ENCODE peak calls at places on chromosome 6, in six cellular contexts. O, C, P, X, Y and D are unnamed samples.

GRCh38 chr6:169520104-169520503 is 181.7 kb downstream of the WDR27 start:
- ATAC-seq in O (no peak), C (peak), P (no peak), X (no peak), Y (no peak), D (no peak)

GRCh38 chr6:72739368-72739779 is 117.5 kb downstream of the KCNQ5 start:
- ATAC-seq in O (no peak), C (no peak), P (peak), X (no peak), Y (no peak), D (no peak)

GRCh38 chr6:136552054-136552453 is 1.8 kb upstream of the MAP7 start:
- ATAC-seq in O (no peak), C (no peak), P (no peak), X (no peak), Y (no peak), D (no peak)

GRCh38 chr6:111709615-111710398 is 104.1 kb upstream of the TRAF3IP2 start:
- ATAC-seq in O (peak), C (peak), P (peak), X (peak), Y (peak), D (peak)

GRCh38 chr6:41488392-41489129 is 57.6 kb upstream of the FOXP4 start:
- ATAC-seq in O (no peak), C (peak), P (peak), X (peak), Y (peak), D (peak)

GRCh38 chr6:165649152-165649551 is 13.9 kb downstream of the PDE10A start:
- ATAC-seq in O (no peak), C (no peak), P (no peak), X (no peak), Y (no peak), D (no peak)

GRCh38 chr6:90463359-90463758 is 123.5 kb downstream of the MAP3K7 start:
- ATAC-seq in O (no peak), C (no peak), P (no peak), X (no peak), Y (no peak), D (no peak)

GRCh38 chr6:136739071-136739470 is 53.2 kb downstream of the MAP3K5 start:
- ATAC-seq in O (no peak), C (no peak), P (no peak), X (no peak), Y (no peak), D (no peak)

GRCh38 chr6:37334047-37334446 is 19.7 kb upstream of the RNF8 start:
- ATAC-seq in O (no peak), C (no peak), P (no peak), X (no peak), Y (no peak), D (no peak)

GRCh38 chr6:111837007-111837406 is 36.2 kb downstream of the FYN start:
- ATAC-seq in O (no peak), C (no peak), P (no peak), X (no peak), Y (no peak), D (no peak)

GRCh38 chr6:109347779-109348178 is 34.5 kb downstream of the CD164 start:
- ATAC-seq in O (no peak), C (no peak), P (no peak), X (no peak), Y (no peak), D (no peak)

GRCh38 chr6:109420751-109421150 is 19.7 kb downstream of the PPIL6 start:
- ATAC-seq in O (no peak), C (no peak), P (no peak), X (peak), Y (no peak), D (no peak)

GRCh38 chr6:136471372-136471771 is 78.8 kb downstream of the MAP7 start:
- ATAC-seq in O (no peak), C (no peak), P (no peak), X (no peak), Y (peak), D (no peak)

GRCh38 chr6:20417819-20418218 is 16.1 kb downstream of the E2F3 start:
- ATAC-seq in O (no peak), C (no peak), P (peak), X (peak), Y (peak), D (no peak)

GRCh38 chr6:159777240-159777904 is 12.0 kb downstream of the TCP1 start:
- ATAC-seq in O (peak), C (no peak), P (peak), X (peak), Y (peak), D (no peak)

GRCh38 chr6:94251878-94252277 is 832.5 kb upstream of the EPHA7 start:
- ATAC-seq in O (no peak), C (no peak), P (peak), X (no peak), Y (no peak), D (no peak)

GRCh38 chr6:115544765-115545409 is 515.8 kb downstream of the FRK start:
- ATAC-seq in O (no peak), C (peak), P (no peak), X (peak), Y (peak), D (no peak)

GRCh38 chr6:42963855-42964605 is 3.5 kb downstream of the GNMT start:
- ATAC-seq in O (peak), C (no peak), P (peak), X (peak), Y (peak), D (no peak)

GRCh38 chr6:11432713-11433450 is 104.7 kb upstream of the TMEM170B start:
- ATAC-seq in O (no peak), C (peak), P (peak), X (peak), Y (no peak), D (peak)

GRCh38 chr6:75501756-75502155 is 8.2 kb upstream of the FILIP1 start:
- ATAC-seq in O (no peak), C (no peak), P (no peak), X (no peak), Y (no peak), D (no peak)

GRCh38 chr6:96659084-96659845 is 96.3 kb downstream of the FHL5 start:
- ATAC-seq in O (no peak), C (no peak), P (peak), X (no peak), Y (no peak), D (no peak)

GRCh38 chr6:159053781-159054398 is 9.1 kb upstream of the TAGAP start:
- ATAC-seq in O (no peak), C (peak), P (no peak), X (no peak), Y (no peak), D (peak)

GRCh38 chr6:169577236-169577635 is 124.6 kb downstream of the WDR27 start:
- ATAC-seq in O (no peak), C (peak), P (no peak), X (no peak), Y (no peak), D (no peak)

GRCh38 chr6:127990081-127990480 is 89.2 kb upstream of the THEMIS start:
- ATAC-seq in O (no peak), C (no peak), P (no peak), X (no peak), Y (no peak), D (no peak)

GRCh38 chr6:41859356-41859755 is 35.8 kb downstream of the USP49 start:
- ATAC-seq in O (no peak), C (no peak), P (no peak), X (no peak), Y (no peak), D (no peak)

GRCh38 chr6:118080547-118080946 is 173.5 kb downstream of the SLC35F1 start:
- ATAC-seq in O (peak), C (no peak), P (no peak), X (no peak), Y (peak), D (no peak)

GRCh38 chr6:150573041-150573681 is 26.5 kb upstream of the PLEKHG1 start:
- ATAC-seq in O (no peak), C (no peak), P (no peak), X (no peak), Y (peak), D (peak)

GRCh38 chr6:14658030-14658429 is 540.5 kb downstream of the CD83 start:
- ATAC-seq in O (no peak), C (no peak), P (no peak), X (no peak), Y (no peak), D (no peak)

GRCh38 chr6:14656676-14657075 is 539.1 kb downstream of the CD83 start:
- ATAC-seq in O (no peak), C (no peak), P (no peak), X (no peak), Y (no peak), D (no peak)

GRCh38 chr6:14661188-14661587 is 543.6 kb downstream of the CD83 start:
- ATAC-seq in O (no peak), C (no peak), P (peak), X (no peak), Y (no peak), D (no peak)

GRCh38 chr6:14660767-14661166 is 543.2 kb downstream of the CD83 start:
- ATAC-seq in O (no peak), C (no peak), P (peak), X (no peak), Y (no peak), D (no peak)

DNA sequence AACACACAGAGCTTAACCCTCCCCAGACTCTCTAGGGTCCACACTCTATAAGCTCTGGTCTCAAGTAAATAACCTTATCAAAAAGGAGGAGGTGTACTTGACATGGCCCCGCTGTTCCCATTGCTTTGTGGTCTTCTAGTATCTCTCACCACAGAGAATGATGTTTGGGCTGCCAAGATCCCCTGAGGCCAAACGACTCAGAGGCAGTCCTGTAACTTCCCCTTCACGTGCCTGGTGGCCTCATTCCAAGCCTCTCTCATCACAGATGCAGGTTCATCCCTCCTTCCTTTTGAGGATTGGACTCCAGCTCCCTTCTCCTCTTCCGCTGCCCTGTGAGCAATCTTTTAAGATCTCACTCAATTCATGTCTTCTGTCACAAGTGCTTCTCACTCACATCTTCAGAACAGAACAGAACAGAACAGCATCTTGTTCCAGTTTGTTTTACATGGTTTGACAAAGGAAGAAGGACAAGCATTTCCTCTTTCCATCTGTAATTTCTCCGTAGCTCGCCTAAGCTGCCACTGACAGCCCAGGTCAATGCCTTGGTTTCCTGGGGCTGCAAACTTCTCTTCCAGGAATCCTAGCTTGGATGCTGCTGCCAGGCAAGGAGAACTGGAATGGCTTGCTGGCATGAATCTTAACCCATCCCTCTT is 541.5 kb downstream of the CD83 start:
- ATAC-seq in O (no peak), C (no peak), P (no peak), X (no peak), Y (no peak), D (no peak)
- TF ChIP-seq POLR2AphosphoS5 in O (no peak), C (no peak), P (no peak), X (no peak), Y (no peak), D (no peak)

DNA sequence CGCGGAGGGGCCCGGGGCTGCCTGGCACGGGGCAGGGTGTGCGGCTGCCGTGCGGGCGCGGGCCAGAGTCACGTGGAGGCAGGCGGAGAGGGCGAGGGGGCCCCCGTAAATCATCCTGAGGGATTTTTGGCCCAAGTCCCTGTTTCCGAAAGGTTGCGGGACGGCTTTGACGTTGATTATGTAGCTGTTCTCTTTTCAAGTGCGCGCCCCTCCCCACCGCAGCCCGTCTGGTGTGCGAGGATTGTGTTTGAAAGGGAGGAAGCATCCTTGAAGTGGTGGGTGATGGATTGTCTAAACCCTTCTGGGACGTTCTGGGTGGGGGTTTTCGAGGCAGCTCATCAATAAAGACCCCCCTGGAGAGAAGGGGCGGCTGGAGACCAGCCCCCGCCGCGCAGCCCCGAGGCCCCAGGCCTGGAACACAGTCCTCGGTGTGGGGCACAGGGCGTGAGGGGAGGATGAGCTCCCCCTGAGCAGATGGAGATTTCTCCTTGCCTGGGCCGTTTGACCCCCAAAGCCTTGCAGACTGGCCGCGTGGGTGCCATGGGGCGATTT is 7.0 kb upstream of the FOXF2 start:
- ATAC-seq in O (no peak), C (no peak), P (no peak), X (peak), Y (peak), D (peak)
- TF ChIP-seq POLR2AphosphoS5 in O (no peak), C (no peak), P (no peak), X (no peak), Y (no peak), D (peak)

GRCh38 chr6:167745660-167746376 is 80.9 kb upstream of the AFDN start:
- ATAC-seq in O (no peak), C (peak), P (no peak), X (no peak), Y (no peak), D (peak)

GRCh38 chr6:167748046-167748445 is 78.7 kb upstream of the AFDN start:
- ATAC-seq in O (no peak), C (no peak), P (no peak), X (no peak), Y (no peak), D (no peak)

GRCh38 chr6:167747645-167748044 is 79.1 kb upstream of the AFDN start:
- ATAC-seq in O (no peak), C (no peak), P (no peak), X (no peak), Y (no peak), D (no peak)

GRCh38 chr6:167747152-167747427 is 79.6 kb upstream of the AFDN start:
- ATAC-seq in O (no peak), C (no peak), P (no peak), X (no peak), Y (no peak), D (no peak)

DNA sequence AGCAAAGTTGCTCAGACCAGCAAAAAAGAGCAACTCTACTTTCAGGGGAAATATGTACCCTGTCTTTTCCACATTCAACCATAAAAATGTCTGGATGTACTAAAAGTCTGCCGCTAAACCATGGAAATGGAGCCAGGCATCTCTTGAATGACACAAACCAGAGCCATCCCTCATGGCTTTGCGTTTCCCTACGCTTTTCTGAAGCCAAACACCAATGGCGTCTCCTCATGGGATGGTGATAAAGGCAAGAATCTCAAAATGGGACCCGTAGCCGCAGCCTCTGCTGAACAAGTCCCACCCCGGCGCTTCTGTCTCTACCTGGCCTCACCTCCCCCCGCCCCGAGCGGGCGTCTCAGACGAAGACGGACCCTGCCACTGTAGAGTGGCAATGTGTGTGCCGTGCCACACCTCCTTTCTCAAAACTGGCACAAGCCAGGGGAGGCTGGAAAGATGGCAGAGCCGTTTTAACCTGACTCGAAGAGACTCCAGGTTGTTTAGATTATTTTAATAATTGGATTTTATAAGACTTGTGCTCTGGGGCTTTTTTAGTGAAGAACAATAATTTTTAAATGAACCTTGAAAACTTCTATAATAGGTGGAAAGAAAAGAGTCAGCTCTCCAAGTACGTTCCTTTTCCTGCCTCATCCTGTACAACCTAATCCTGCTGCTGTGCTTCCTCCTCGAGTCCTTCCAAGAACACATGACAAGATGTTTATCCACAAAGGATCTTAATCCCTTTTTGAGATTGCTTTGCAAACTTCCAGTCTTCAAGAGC is 80.1 kb upstream of the AFDN start:
- ATAC-seq in O (no peak), C (no peak), P (no peak), X (no peak), Y (no peak), D (no peak)
- TF ChIP-seq POLR2AphosphoS5 in O (no peak), C (no peak), P (no peak), X (no peak), Y (no peak), D (no peak)

DNA sequence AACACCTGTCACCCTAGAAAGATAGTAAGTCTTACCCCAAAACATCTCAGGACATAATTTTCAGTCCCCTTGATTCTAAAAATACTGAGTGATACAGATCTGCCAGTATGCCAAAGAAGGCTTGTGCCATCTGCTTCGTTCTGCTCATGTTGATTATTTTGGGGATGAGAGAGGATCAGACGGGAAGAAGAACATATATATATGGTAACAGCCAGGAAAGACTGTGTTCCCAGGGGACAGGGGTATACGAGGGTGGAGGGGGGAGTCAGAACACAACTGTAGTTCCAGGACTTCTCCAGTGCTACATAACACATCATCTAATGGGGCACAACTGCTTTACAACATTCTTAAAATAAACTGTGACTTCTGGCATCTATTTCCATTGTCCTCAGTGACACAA is 55.7 kb downstream of the PLAGL1 start:
- ATAC-seq in O (no peak), C (no peak), P (no peak), X (no peak), Y (no peak), D (no peak)
- TF ChIP-seq POLR2AphosphoS5 in O (no peak), C (no peak), P (no peak), X (no peak), Y (no peak), D (no peak)

GRCh38 chr6:27119761-27120160 is 127.7 kb upstream of the PRSS16 start:
- ATAC-seq in O (no peak), C (no peak), P (no peak), X (no peak), Y (no peak), D (no peak)
- TF ChIP-seq POLR2AphosphoS5 in O (no peak), C (no peak), P (no peak), X (no peak), Y (no peak), D (no peak)

GRCh38 chr6:119495230-119495683 is 145.7 kb upstream of the MAN1A1 start:
- ATAC-seq in O (no peak), C (no peak), P (no peak), X (no peak), Y (no peak), D (no peak)
- TF ChIP-seq POLR2AphosphoS5 in O (no peak), C (no peak), P (no peak), X (no peak), Y (no peak), D (no peak)

GRCh38 chr6:142947702-142948480 is 2.9 kb upstream of the HIVEP2 start:
- ATAC-seq in O (no peak), C (no peak), P (peak), X (no peak), Y (no peak), D (no peak)

GRCh38 chr6:142945446-142946180 is 637 bp upstream of the HIVEP2 start:
- ATAC-seq in O (peak), C (peak), P (peak), X (peak), Y (peak), D (peak)

GRCh38 chr6:142945071-142945445 is at the start of gene HIVEP2:
- ATAC-seq in O (peak), C (peak), P (peak), X (peak), Y (peak), D (peak)

GRCh38 chr6:142946924-142947701 is 2.1 kb upstream of the HIVEP2 start:
- ATAC-seq in O (peak), C (peak), P (peak), X (peak), Y (peak), D (peak)

DNA sequence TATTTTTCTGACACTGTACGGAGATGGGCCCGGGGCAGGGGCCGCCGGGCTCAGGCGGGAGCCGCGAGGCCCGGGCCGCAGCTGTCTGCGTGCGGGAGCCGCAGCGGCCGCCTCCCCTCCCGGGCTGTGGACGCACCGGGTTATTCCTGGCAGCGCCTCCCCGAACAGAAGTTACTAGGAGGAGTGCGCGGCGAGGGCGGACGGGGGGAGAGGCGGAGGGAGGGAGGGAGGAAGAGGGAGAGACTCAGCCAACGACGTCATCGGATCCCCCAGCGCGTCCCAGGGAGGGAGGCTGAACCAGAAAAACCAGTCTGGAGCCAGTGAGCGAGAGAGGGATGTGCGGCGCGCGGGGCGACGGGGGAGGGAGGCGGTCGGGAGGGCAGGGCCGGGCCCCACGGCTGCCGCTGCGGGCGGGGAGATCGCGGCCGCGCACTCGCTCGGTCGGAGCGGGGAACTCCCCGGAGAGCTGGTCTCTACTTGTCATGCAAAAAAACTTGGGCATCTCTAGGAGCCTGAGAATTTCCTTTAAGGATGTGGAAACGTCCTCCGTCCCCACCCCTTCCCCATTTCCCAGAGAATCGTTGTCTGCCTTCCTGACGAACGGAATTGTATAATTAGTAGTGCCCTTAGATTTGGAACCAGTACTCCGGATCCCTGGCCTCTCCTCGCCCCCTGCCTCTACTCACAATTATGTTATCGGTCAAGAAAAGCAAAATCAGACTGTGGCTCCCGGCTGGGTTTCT is 1.4 kb upstream of the HIVEP2 start:
- ATAC-seq in O (peak), C (peak), P (peak), X (peak), Y (peak), D (peak)
- TF ChIP-seq POLR2AphosphoS5 in O (peak), C (peak), P (peak), X (no peak), Y (peak), D (peak)